ENCODE peak calls at places on chromosomes 5 and 9, in ten cellular contexts. One of them, this sample, is unnamed. For H3K36me3, the result is how much of the 10 kb centered on the place peaks cover.

GRCh38 chr9:107161338-107161737 is 121.7 kb upstream of the RAD23B start:
- DNase-seq in heart left ventricle: no peak
- DNase-seq in colonic mucosa: no peak
- DNase-seq in MM.1S: no peak
- DNase-seq in brain microvascular endothelial cell: no peak
- DNase-seq in body of pancreas: no peak
- DNase-seq in PC-3: no peak
- DNase-seq in gastrocnemius medialis: no peak
- DNase-seq in cardiac muscle cell: no peak
- DNase-seq in upper lobe of right lung: no peak
- DNase-seq in this sample: no peak

GRCh38 chr9:109793196-109793595 is 13.2 kb downstream of the PALM2AKAP2 start:
- DNase-seq in MM.1S: no peak
- DNase-seq in colonic mucosa: no peak
- DNase-seq in cardiac muscle cell: peak
- DNase-seq in upper lobe of right lung: no peak
- DNase-seq in gastrocnemius medialis: no peak
- DNase-seq in heart left ventricle: no peak
- DNase-seq in body of pancreas: no peak
- DNase-seq in PC-3: peak
- DNase-seq in brain microvascular endothelial cell: peak
- DNase-seq in this sample: no peak

GRCh38 chr9:78609471-78609870 is 312.5 kb downstream of the PSAT1 start:
- DNase-seq in cardiac muscle cell: no peak
- DNase-seq in brain microvascular endothelial cell: no peak
- DNase-seq in heart left ventricle: no peak
- DNase-seq in upper lobe of right lung: no peak
- DNase-seq in colonic mucosa: no peak
- DNase-seq in body of pancreas: no peak
- DNase-seq in PC-3: no peak
- DNase-seq in gastrocnemius medialis: no peak
- DNase-seq in MM.1S: no peak
- DNase-seq in this sample: no peak

GRCh38 chr5:145463634-145464033 is 371.5 kb downstream of the PRELID2 start:
- DNase-seq in gastrocnemius medialis: no peak
- DNase-seq in cardiac muscle cell: peak
- DNase-seq in MM.1S: no peak
- DNase-seq in PC-3: no peak
- DNase-seq in heart left ventricle: no peak
- DNase-seq in body of pancreas: no peak
- DNase-seq in brain microvascular endothelial cell: peak
- DNase-seq in colonic mucosa: no peak
- DNase-seq in upper lobe of right lung: no peak
- DNase-seq in this sample: no peak

GRCh38 chr5:150120617-150121447 is 34.5 kb upstream of the CSF1R start:
- DNase-seq in PC-3: no peak
- DNase-seq in brain microvascular endothelial cell: no peak
- DNase-seq in gastrocnemius medialis: no peak
- DNase-seq in MM.1S: no peak
- DNase-seq in upper lobe of right lung: peak
- DNase-seq in body of pancreas: no peak
- DNase-seq in cardiac muscle cell: no peak
- DNase-seq in colonic mucosa: no peak
- DNase-seq in heart left ventricle: no peak
- DNase-seq in this sample: no peak

GRCh38 chr5:35857606-35858205 is 1.0 kb downstream of the IL7R start:
- DNase-seq in MM.1S: no peak
- DNase-seq in colonic mucosa: no peak
- DNase-seq in body of pancreas: no peak
- DNase-seq in PC-3: peak
- DNase-seq in brain microvascular endothelial cell: no peak
- DNase-seq in upper lobe of right lung: no peak
- DNase-seq in heart left ventricle: no peak
- DNase-seq in cardiac muscle cell: peak
- DNase-seq in gastrocnemius medialis: no peak
- DNase-seq in this sample: no peak

GRCh38 chr9:13552606-13553215 is 273.2 kb upstream of the MPDZ start:
- DNase-seq in heart left ventricle: no peak
- DNase-seq in upper lobe of right lung: no peak
- DNase-seq in gastrocnemius medialis: no peak
- DNase-seq in brain microvascular endothelial cell: no peak
- DNase-seq in body of pancreas: no peak
- DNase-seq in PC-3: peak
- DNase-seq in MM.1S: no peak
- DNase-seq in colonic mucosa: no peak
- DNase-seq in cardiac muscle cell: no peak
- DNase-seq in this sample: no peak

GRCh38 chr9:112233769-112234168 is 58.7 kb upstream of the SUSD1 start:
- DNase-seq in PC-3: no peak
- DNase-seq in cardiac muscle cell: peak
- DNase-seq in MM.1S: no peak
- DNase-seq in gastrocnemius medialis: peak
- DNase-seq in colonic mucosa: no peak
- DNase-seq in brain microvascular endothelial cell: peak
- DNase-seq in body of pancreas: no peak
- DNase-seq in heart left ventricle: no peak
- DNase-seq in upper lobe of right lung: no peak
- DNase-seq in this sample: no peak

DNA sequence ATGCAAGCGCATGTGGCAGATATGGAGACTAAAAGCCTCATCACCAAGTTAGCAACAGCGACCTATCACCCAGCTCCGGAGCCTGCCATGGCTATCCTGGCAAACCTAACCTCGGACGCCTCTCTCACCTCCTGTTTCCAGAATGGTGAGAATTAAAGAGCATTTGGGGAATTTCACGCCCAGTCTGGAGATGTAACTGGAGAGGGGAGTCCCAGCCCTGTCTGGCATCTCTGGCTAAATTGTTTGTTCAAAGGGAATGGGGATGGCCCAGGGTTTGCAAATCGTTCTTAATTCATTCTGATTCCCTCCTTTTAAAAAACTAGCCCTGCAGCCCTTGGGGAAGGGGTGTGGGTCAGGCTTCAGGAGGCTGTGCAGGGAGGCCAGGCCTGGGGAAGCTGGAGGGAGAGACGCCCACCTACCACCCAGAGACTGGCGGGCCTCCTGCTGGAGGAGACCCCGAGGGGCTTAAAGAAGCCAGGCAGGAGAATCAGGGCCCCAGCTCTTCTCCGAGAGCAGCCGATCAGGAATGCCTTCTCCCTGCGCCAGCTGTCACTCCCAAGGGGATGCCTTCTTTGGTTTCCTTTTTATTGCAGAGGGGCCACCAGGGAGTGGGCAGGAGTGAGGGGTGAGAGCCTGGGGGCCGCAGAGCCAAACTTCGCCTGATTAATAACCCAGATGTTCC is 971 bp upstream of the COL5A1 start:
- DNase-seq in brain microvascular endothelial cell: no peak
- DNase-seq in gastrocnemius medialis: no peak
- DNase-seq in PC-3: no peak
- DNase-seq in MM.1S: no peak
- DNase-seq in body of pancreas: no peak
- DNase-seq in heart left ventricle: no peak
- DNase-seq in colonic mucosa: no peak
- DNase-seq in upper lobe of right lung: no peak
- DNase-seq in cardiac muscle cell: no peak
- DNase-seq in this sample: no peak
- H3K27ac ChIP-seq in brain microvascular endothelial cell: peak
- H3K27ac ChIP-seq in gastrocnemius medialis: peak
- H3K27ac ChIP-seq in PC-3: no peak
- H3K27ac ChIP-seq in MM.1S: no peak
- H3K27ac ChIP-seq in body of pancreas: peak
- H3K27ac ChIP-seq in heart left ventricle: peak
- H3K27ac ChIP-seq in colonic mucosa: peak
- H3K27ac ChIP-seq in upper lobe of right lung: peak
- H3K27ac ChIP-seq in cardiac muscle cell: peak
- H3K27ac ChIP-seq in this sample: peak

GRCh38 chr5:139403787-139404483 is at the start of gene SPATA24:
- DNase-seq in PC-3: peak
- DNase-seq in gastrocnemius medialis: peak
- DNase-seq in upper lobe of right lung: peak
- DNase-seq in body of pancreas: peak
- DNase-seq in cardiac muscle cell: peak
- DNase-seq in heart left ventricle: peak
- DNase-seq in colonic mucosa: peak
- DNase-seq in MM.1S: peak
- DNase-seq in brain microvascular endothelial cell: peak
- DNase-seq in this sample: peak

GRCh38 chr5:139403418-139403786 is 487 bp downstream of the SPATA24 start:
- DNase-seq in PC-3: no peak
- DNase-seq in upper lobe of right lung: no peak
- DNase-seq in MM.1S: peak
- DNase-seq in colonic mucosa: no peak
- DNase-seq in gastrocnemius medialis: no peak
- DNase-seq in cardiac muscle cell: no peak
- DNase-seq in body of pancreas: no peak
- DNase-seq in brain microvascular endothelial cell: no peak
- DNase-seq in heart left ventricle: no peak
- DNase-seq in this sample: no peak

GRCh38 chr5:139406960-139407359 is 3.1 kb upstream of the SPATA24 start:
- DNase-seq in PC-3: no peak
- DNase-seq in colonic mucosa: no peak
- DNase-seq in MM.1S: no peak
- DNase-seq in upper lobe of right lung: no peak
- DNase-seq in body of pancreas: no peak
- DNase-seq in heart left ventricle: no peak
- DNase-seq in gastrocnemius medialis: no peak
- DNase-seq in brain microvascular endothelial cell: no peak
- DNase-seq in cardiac muscle cell: no peak
- DNase-seq in this sample: no peak

GRCh38 chr5:139402561-139403158 is 1.2 kb downstream of the SPATA24 start:
- DNase-seq in PC-3: peak
- DNase-seq in upper lobe of right lung: no peak
- DNase-seq in heart left ventricle: no peak
- DNase-seq in brain microvascular endothelial cell: no peak
- DNase-seq in body of pancreas: no peak
- DNase-seq in MM.1S: peak
- DNase-seq in cardiac muscle cell: peak
- DNase-seq in colonic mucosa: no peak
- DNase-seq in gastrocnemius medialis: peak
- DNase-seq in this sample: no peak

DNA sequence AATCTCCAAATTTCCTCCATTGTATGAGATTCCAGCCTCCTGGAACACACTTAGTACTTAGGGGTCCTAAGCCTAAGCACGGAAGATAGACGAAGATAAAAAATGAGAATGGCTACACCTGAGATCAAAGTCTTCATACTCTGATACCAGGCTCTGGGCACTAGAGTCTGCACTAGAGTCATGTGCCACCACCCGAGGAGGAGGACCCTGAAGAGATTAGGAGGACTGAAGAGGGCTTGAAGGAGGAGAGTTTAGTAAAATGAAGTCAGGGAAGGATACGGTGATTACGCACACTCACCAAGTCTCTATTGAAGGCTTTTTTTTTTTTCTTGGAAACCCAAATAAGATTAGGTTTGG is 573 bp upstream of the SPATA24 start:
- DNase-seq in PC-3: no peak
- DNase-seq in upper lobe of right lung: no peak
- DNase-seq in MM.1S: no peak
- DNase-seq in heart left ventricle: no peak
- DNase-seq in cardiac muscle cell: no peak
- DNase-seq in gastrocnemius medialis: no peak
- DNase-seq in colonic mucosa: no peak
- DNase-seq in brain microvascular endothelial cell: no peak
- DNase-seq in body of pancreas: no peak
- DNase-seq in this sample: no peak
- TF ChIP-seq CTCF in PC-3: no peak
- TF ChIP-seq CTCF in upper lobe of right lung: no peak
- TF ChIP-seq CTCF in MM.1S: no peak
- TF ChIP-seq CTCF in heart left ventricle: no peak
- TF ChIP-seq CTCF in cardiac muscle cell: no peak
- TF ChIP-seq CTCF in gastrocnemius medialis: no peak
- TF ChIP-seq CTCF in colonic mucosa: no peak
- TF ChIP-seq CTCF in brain microvascular endothelial cell: no peak
- TF ChIP-seq CTCF in body of pancreas: no peak
- TF ChIP-seq CTCF in this sample: no peak

GRCh38 chr5:81694726-81695125 is 56.2 kb downstream of the SSBP2 start:
- DNase-seq in cardiac muscle cell: no peak
- DNase-seq in body of pancreas: no peak
- DNase-seq in MM.1S: no peak
- DNase-seq in heart left ventricle: no peak
- DNase-seq in upper lobe of right lung: no peak
- DNase-seq in gastrocnemius medialis: no peak
- DNase-seq in colonic mucosa: no peak
- DNase-seq in brain microvascular endothelial cell: no peak
- DNase-seq in PC-3: no peak
- DNase-seq in this sample: no peak

GRCh38 chr5:81703840-81704239 is 47.1 kb downstream of the SSBP2 start:
- DNase-seq in heart left ventricle: no peak
- DNase-seq in upper lobe of right lung: no peak
- DNase-seq in PC-3: no peak
- DNase-seq in brain microvascular endothelial cell: no peak
- DNase-seq in cardiac muscle cell: no peak
- DNase-seq in colonic mucosa: no peak
- DNase-seq in body of pancreas: no peak
- DNase-seq in gastrocnemius medialis: no peak
- DNase-seq in MM.1S: no peak
- DNase-seq in this sample: no peak

GRCh38 chr5:81696418-81697397 is 54.2 kb downstream of the SSBP2 start:
- DNase-seq in PC-3: no peak
- DNase-seq in MM.1S: no peak
- DNase-seq in colonic mucosa: no peak
- DNase-seq in heart left ventricle: no peak
- DNase-seq in cardiac muscle cell: no peak
- DNase-seq in body of pancreas: no peak
- DNase-seq in upper lobe of right lung: no peak
- DNase-seq in brain microvascular endothelial cell: no peak
- DNase-seq in gastrocnemius medialis: no peak
- DNase-seq in this sample: no peak

GRCh38 chr5:81698806-81699205 is 52.1 kb downstream of the SSBP2 start:
- DNase-seq in cardiac muscle cell: no peak
- DNase-seq in body of pancreas: no peak
- DNase-seq in brain microvascular endothelial cell: no peak
- DNase-seq in MM.1S: no peak
- DNase-seq in gastrocnemius medialis: no peak
- DNase-seq in colonic mucosa: no peak
- DNase-seq in upper lobe of right lung: no peak
- DNase-seq in PC-3: peak
- DNase-seq in heart left ventricle: no peak
- DNase-seq in this sample: no peak

DNA sequence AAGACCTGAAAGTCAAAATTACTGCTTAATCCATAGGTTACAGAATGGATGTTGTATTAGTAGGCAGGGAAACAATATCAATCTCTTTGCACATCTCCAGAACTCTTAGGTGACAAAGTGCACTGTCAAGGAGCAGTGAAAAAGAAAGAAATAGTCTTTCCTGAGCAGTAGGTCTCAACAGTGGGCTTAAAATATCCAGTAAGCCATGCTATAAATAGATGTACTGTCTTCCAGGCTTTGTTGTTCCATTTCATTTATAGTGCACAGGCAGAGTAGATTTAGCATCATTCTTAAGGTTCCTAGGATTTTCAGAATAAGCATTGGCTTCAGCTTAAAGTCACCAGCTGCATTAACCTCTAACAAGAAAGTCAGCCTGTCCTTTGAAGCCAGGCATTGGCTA is 50.7 kb downstream of the SSBP2 start:
- DNase-seq in body of pancreas: no peak
- DNase-seq in gastrocnemius medialis: no peak
- DNase-seq in PC-3: no peak
- DNase-seq in MM.1S: no peak
- DNase-seq in cardiac muscle cell: no peak
- DNase-seq in heart left ventricle: no peak
- DNase-seq in colonic mucosa: no peak
- DNase-seq in brain microvascular endothelial cell: no peak
- DNase-seq in upper lobe of right lung: no peak
- DNase-seq in this sample: no peak
- H3K36me3 ChIP-seq in body of pancreas: under half
- H3K36me3 ChIP-seq in gastrocnemius medialis: under half
- H3K36me3 ChIP-seq in PC-3: under half
- H3K36me3 ChIP-seq in MM.1S: under half
- H3K36me3 ChIP-seq in cardiac muscle cell: under half
- H3K36me3 ChIP-seq in heart left ventricle: under half
- H3K36me3 ChIP-seq in colonic mucosa: under half
- H3K36me3 ChIP-seq in brain microvascular endothelial cell: under half
- H3K36me3 ChIP-seq in upper lobe of right lung: under half
- H3K36me3 ChIP-seq in this sample: under half

DNA sequence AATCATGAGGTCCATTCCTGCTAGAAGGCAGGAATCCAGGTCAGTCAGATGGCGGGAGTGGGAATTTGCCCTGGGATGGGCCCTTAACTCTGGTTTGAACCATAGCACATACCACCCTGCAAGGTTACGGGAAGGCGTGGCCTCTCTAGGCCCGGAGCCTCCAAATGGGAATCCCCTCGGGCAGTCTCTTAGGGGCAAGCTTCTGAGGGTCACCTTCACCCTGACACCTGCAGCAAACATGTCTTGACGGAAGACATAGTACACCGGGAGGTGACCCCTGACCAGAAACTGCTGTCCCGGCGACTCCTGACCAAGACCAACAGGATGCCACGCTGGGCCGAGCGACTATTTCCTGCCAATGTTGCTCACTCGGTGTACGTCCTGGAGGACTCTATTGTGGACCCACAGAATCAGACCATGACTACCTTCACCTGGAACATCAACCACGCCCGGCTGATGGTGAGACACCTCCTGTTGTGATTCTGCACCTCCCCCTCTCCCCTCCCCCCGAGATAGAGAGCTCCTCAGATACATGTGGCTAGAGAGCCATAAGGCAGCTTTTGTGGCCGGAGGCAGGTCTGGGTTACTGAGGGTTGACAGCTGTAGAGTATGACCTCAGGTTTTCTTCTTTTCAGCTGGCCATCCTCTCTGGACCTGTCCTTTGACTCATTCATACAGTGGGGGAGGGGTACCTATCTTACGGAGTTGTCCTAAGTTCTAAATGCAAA is 957 bp downstream of the PRELID1 start:
- DNase-seq in brain microvascular endothelial cell: no peak
- DNase-seq in cardiac muscle cell: no peak
- DNase-seq in heart left ventricle: no peak
- DNase-seq in body of pancreas: no peak
- DNase-seq in colonic mucosa: peak
- DNase-seq in PC-3: peak
- DNase-seq in MM.1S: peak
- DNase-seq in upper lobe of right lung: no peak
- DNase-seq in gastrocnemius medialis: no peak
- DNase-seq in this sample: no peak
- H3K27ac ChIP-seq in brain microvascular endothelial cell: peak
- H3K27ac ChIP-seq in cardiac muscle cell: peak
- H3K27ac ChIP-seq in heart left ventricle: peak
- H3K27ac ChIP-seq in body of pancreas: peak
- H3K27ac ChIP-seq in colonic mucosa: peak
- H3K27ac ChIP-seq in PC-3: peak
- H3K27ac ChIP-seq in MM.1S: peak
- H3K27ac ChIP-seq in upper lobe of right lung: peak
- H3K27ac ChIP-seq in gastrocnemius medialis: peak
- H3K27ac ChIP-seq in this sample: peak

This sample was measured in esophagus squamous epithelium.